ENCODE peak calls at places on chromosomes 4 and X, in seven cellular contexts. K, M, O, T, U, B and C are unnamed samples.

GRCh38 chr4:140703463-140703862 is 52.7 kb downstream of the TBC1D9 start:
- DNase-seq in K (peak), M (no peak), O (no peak), T (no peak), U (no peak), B (no peak), C (no peak)

GRCh38 chrX:32893751-32894150 is 317.6 kb downstream of the DMD start:
- DNase-seq in K (no peak), M (no peak), O (no peak), T (no peak), U (no peak), B (no peak), C (no peak)

GRCh38 chr4:189162073-189162789 is 778.4 kb upstream of the FRG1 start:
- DNase-seq in K (no peak), M (peak), O (peak), T (peak), U (no peak), B (no peak), C (no peak)

GRCh38 chr4:124111922-124112321 is 600.6 kb downstream of the ANKRD50 start:
- DNase-seq in K (peak), M (peak), O (peak), T (peak), U (peak), B (peak), C (peak)

GRCh38 chr4:73776363-73776762 is 36.0 kb downstream of the CXCL8 start:
- DNase-seq in K (peak), M (no peak), O (no peak), T (no peak), U (no peak), B (no peak), C (peak)

GRCh38 chr4:179867300-179867878 is 2375.8 kb upstream of the TENM3 start:
- DNase-seq in K (peak), M (peak), O (peak), T (peak), U (peak), B (peak), C (peak)

GRCh38 chrX:39418936-39419659 is 617.8 kb downstream of the MID1IP1 start:
- DNase-seq in K (no peak), M (no peak), O (no peak), T (no peak), U (no peak), B (no peak), C (peak)

GRCh38 chr4:5790546-5790857 is 79.5 kb downstream of the EVC start:
- DNase-seq in K (no peak), M (no peak), O (no peak), T (no peak), U (no peak), B (no peak), C (no peak)

GRCh38 chrX:50067435-50068292 is 133.1 kb downstream of the AKAP4 start:
- DNase-seq in K (peak), M (peak), O (peak), T (peak), U (peak), B (peak), C (peak)

GRCh38 chr4:185112104-185112503 is 31.0 kb upstream of the SLC25A4 start:
- DNase-seq in K (peak), M (no peak), O (no peak), T (peak), U (peak), B (no peak), C (peak)

GRCh38 chr4:53622739-53623151 is 31.5 kb upstream of the LNX1 start:
- DNase-seq in K (peak), M (no peak), O (no peak), T (no peak), U (peak), B (no peak), C (peak)

GRCh38 chr4:76219299-76220055 is 5.9 kb upstream of the SCARB2 start:
- DNase-seq in K (peak), M (no peak), O (no peak), T (no peak), U (no peak), B (no peak), C (peak)

GRCh38 chr4:136357556-136357955 is 1174.7 kb downstream of the PCDH18 start:
- DNase-seq in K (no peak), M (no peak), O (no peak), T (no peak), U (no peak), B (no peak), C (no peak)

GRCh38 chr4:19329631-19330030 is 922.1 kb upstream of the SLIT2 start:
- DNase-seq in K (peak), M (no peak), O (no peak), T (no peak), U (no peak), B (no peak), C (peak)

GRCh38 chrX:130770615-130771014 is 132.4 kb downstream of the ENOX2 start:
- DNase-seq in K (peak), M (no peak), O (no peak), T (no peak), U (no peak), B (no peak), C (peak)

GRCh38 chr4:151362404-151363164 is 37.2 kb upstream of the SH3D19 start:
- DNase-seq in K (peak), M (peak), O (peak), T (peak), U (peak), B (peak), C (peak)

GRCh38 chrX:153973127-153974002 is 811 bp downstream of the TMEM187 start:
- DNase-seq in K (no peak), M (no peak), O (no peak), T (no peak), U (no peak), B (no peak), C (no peak)
- H4K8ac ChIP-seq in K (peak), M (no peak), O (no peak), T (no peak), U (peak), B (no peak), C (peak)

GRCh38 chrX:66144258-66144657 is 19.8 kb upstream of the HEPH start:
- DNase-seq in K (no peak), M (no peak), O (no peak), T (peak), U (no peak), B (no peak), C (no peak)

GRCh38 chrX:66149519-66149918 is 14.5 kb upstream of the HEPH start:
- DNase-seq in K (no peak), M (no peak), O (no peak), T (no peak), U (no peak), B (no peak), C (no peak)

DNA sequence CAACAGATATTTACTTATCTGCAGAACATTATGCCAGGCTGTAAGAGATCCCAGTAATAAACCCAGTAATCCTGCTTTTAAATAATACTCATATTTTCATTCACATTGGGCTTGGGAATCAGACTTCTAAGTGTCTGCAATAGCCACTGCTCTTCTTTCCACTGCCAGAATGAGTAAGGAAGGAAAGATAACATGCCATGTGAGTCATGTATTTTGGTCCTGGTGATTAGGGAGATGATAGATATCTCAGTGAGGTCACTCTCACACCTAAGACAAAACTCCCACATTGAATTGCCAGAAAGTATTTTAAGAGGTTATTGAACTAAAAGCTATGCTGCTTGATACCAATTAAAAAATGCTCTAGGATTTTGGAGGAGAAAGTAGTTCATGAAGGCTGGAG is 13.9 kb upstream of the HEPH start:
- DNase-seq in K (peak), M (no peak), O (no peak), T (peak), U (no peak), B (no peak), C (no peak)
- H3K23ac ChIP-seq in K (no peak), M (no peak), O (no peak), T (no peak), U (no peak), B (no peak), C (no peak)

GRCh38 chr4:105436414-105436813 is 37.4 kb downstream of the PPA2 start:
- DNase-seq in K (no peak), M (no peak), O (no peak), T (no peak), U (no peak), B (no peak), C (no peak)
- H4K8ac ChIP-seq in K (no peak), M (no peak), O (no peak), T (no peak), U (no peak), B (no peak), C (no peak)

DNA sequence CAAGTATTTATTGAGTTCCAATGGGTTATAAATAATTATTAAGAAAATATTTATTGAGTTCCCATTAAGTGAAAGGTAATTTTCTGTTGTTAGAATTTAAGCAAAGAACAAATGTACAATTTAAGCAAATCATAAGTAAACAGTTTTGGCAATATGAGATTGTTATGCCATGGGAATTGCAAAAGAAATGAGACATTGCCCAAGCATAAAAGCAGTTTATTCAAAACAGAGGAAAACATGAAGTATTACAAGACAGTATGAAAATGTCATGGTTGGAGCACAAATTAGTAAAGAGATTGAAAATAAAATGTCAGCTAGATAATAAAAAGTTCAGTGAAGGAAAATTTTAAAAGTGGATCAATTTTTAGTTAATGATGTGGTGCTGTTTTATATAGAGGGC is 706.1 kb upstream of the EPHA5 start:
- DNase-seq in K (no peak), M (no peak), O (no peak), T (no peak), U (no peak), B (no peak), C (no peak)
- H3K23ac ChIP-seq in K (no peak), M (no peak), O (no peak), T (no peak), U (no peak), B (no peak), C (no peak)